ENCODE peak calls at places on chromosome 12, in five cellular contexts. D is SK-N-SH, L is HepG2, T is GM12878, X is K562. V is an unnamed sample.

GRCh38 chr12:32877670-32878459 is 18.7 kb downstream of the PKP2 start:
- DNase-seq in T (no peak), X (no peak), L (no peak), D (peak; percentile 64), V (no peak)

GRCh38 chr12:124633954-124634352 is 66.5 kb upstream of the NCOR2 start:
- DNase-seq in T (no peak), D (no peak), X (no peak), L (no peak), V (no peak)

GRCh38 chr12:30806989-30807694 is 52.4 kb upstream of the CAPRIN2 start:
- DNase-seq in T (peak; percentile 21), D (peak; percentile 61), X (peak; percentile 77), L (peak; percentile 54), V (no peak)

GRCh38 chr12:111753144-111753881 is 13.4 kb upstream of the ALDH2 start:
- DNase-seq in D (peak; percentile 95), X (peak; percentile 74), T (no peak), L (peak; percentile 53), V (peak; percentile 32)

GRCh38 chr12:52155048-52155868 is 36.6 kb downstream of the KRT80 start:
- DNase-seq in T (no peak), L (no peak), X (no peak), D (no peak), V (no peak)

GRCh38 chr12:107801150-107801549 is 26.6 kb downstream of the ASCL4 start:
- DNase-seq in D (no peak), T (no peak), X (no peak), L (no peak), V (no peak)

GRCh38 chr12:19035552-19035951 is 94.0 kb upstream of the PLEKHA5 start:
- DNase-seq in X (no peak), L (no peak), T (no peak), D (no peak), V (no peak)

GRCh38 chr12:132886529-132887477 is 602 bp downstream of the CHFR start:
- DNase-seq in T (no peak), D (no peak), L (peak; percentile 6), X (peak; percentile 40), V (peak; percentile 14)

GRCh38 chr12:113877608-113878007 is 88.5 kb downstream of the RBM19 start:
- DNase-seq in X (no peak), L (no peak), D (no peak), T (no peak), V (no peak)

GRCh38 chr12:119169150-119169549 is 9.6 kb upstream of the HSPB8 start:
- DNase-seq in L (no peak), X (no peak), D (no peak), T (no peak), V (no peak)

GRCh38 chr12:27474344-27474743 is 27.8 kb downstream of the SMCO2 start:
- DNase-seq in L (no peak), T (no peak), D (no peak), X (no peak), V (no peak)

GRCh38 chr12:85835810-85836715 is at the start of gene RASSF9:
- DNase-seq in L (peak; percentile 10), D (no peak), T (no peak), X (no peak), V (no peak)

GRCh38 chr12:95358111-95359083 is 115.6 kb upstream of the METAP2 start:
- DNase-seq in L (no peak), T (no peak), X (no peak), D (no peak), V (no peak)

GRCh38 chr12:111066744-111067437 is 146.5 kb upstream of the MYL2 start:
- DNase-seq in D (no peak), T (no peak), L (no peak), X (peak; percentile 28), V (no peak)

GRCh38 chr12:127485528-127485927 is 781.4 kb upstream of the TMEM132C start:
- DNase-seq in D (no peak), L (no peak), T (no peak), X (no peak), V (no peak)

GRCh38 chr12:86777335-86777734 is 521.1 kb upstream of the MGAT4C start:
- DNase-seq in D (no peak), X (no peak), T (no peak), L (no peak), V (no peak)

GRCh38 chr12:119383206-119383605 is 48.7 kb downstream of the CCDC60 start:
- DNase-seq in X (no peak), L (no peak), T (no peak), D (no peak), V (no peak)

GRCh38 chr12:90205165-90205564 is 496.5 kb upstream of the ATP2B1 start:
- DNase-seq in D (no peak), L (no peak), T (no peak), X (no peak), V (no peak)

GRCh38 chr12:121628037-121628436 is 1.7 kb downstream of the ORAI1 start:
- DNase-seq in X (peak; percentile 65), D (peak; percentile 11), L (no peak), T (no peak), V (peak; percentile 12)

GRCh38 chr12:131783915-131784541 is 44.2 kb upstream of the MMP17 start:
- DNase-seq in X (peak; percentile 35), T (peak; percentile 60), D (no peak), L (no peak), V (no peak)

GRCh38 chr12:112468041-112468440 is 49.3 kb downstream of the PTPN11 start:
- DNase-seq in T (no peak), X (no peak), D (no peak), L (no peak), V (no peak)

GRCh38 chr12:64679487-64679983 is 69.2 kb downstream of the RASSF3 start:
- DNase-seq in D (peak; percentile 52), T (no peak), L (no peak), X (peak; percentile 82), V (no peak)

GRCh38 chr12:113097716-113098427 is 37.7 kb downstream of the RASAL1 start:
- DNase-seq in L (no peak), T (no peak), X (no peak), D (peak; percentile 93), V (no peak)

GRCh38 chr12:92593734-92594402 is 108.9 kb upstream of the PLEKHG7 start:
- DNase-seq in L (peak; percentile 54), X (no peak), D (no peak), T (peak; percentile 96), V (peak; percentile 72)

GRCh38 chr12:120538281-120539156 is 4.4 kb downstream of the RNF10 start:
- DNase-seq in L (peak; percentile 73), X (peak; percentile 34), T (no peak), D (peak; percentile 26), V (peak; percentile 44)
- H3K27ac ChIP-seq in L (peak overlapping the region; percentile 67), X (no peak overlapping the region), T (peak overlapping the region; percentile 76), D (peak overlapping the region; percentile 60), V (peak overlapping the region; percentile 73)

GRCh38 chr12:21336656-21337055 is 1.9 kb upstream of the SLCO1A2 start:
- DNase-seq in T (no peak), X (no peak), L (peak; percentile 29), D (no peak), V (no peak)
- TF ChIP-seq REST in T (no peak), X (no peak), L (no peak), D (no peak), V (no peak)

GRCh38 chr12:71128191-71128590 is 29.6 kb downstream of the TSPAN8 start:
- DNase-seq in X (no peak), L (no peak), D (no peak), T (no peak), V (no peak)
- TF ChIP-seq GABPA in X (no peak), L (no peak), D (no peak), T (no peak), V (no peak)

DNA sequence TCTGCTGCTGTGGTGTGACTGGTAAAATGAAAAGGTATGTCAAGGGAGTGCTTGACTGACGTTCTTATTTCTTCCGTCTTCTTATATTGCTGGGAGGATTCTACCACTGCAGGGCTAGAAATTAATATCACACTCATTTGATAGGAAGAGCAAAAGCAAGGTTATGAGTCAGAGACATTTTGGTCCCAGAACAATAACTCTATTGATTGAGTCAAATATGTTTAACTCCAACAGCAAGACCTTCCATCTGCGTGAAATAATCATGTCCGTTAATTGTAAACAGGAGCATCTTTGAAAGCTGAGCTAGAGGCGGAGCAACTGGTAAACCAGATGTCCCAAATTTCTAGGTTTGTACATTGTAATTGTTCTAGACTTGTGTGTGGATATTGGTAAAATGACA is 1293.6 kb downstream of the AACS start:
- DNase-seq in D (no peak), X (no peak), L (no peak), T (no peak), V (no peak)
- H3K27ac ChIP-seq in D (no peak overlapping the region), X (no peak overlapping the region), L (no peak overlapping the region), T (no peak overlapping the region), V (no peak overlapping the region)

GRCh38 chr12:65715976-65716375 is 108.3 kb upstream of the HMGA2 start:
- DNase-seq in X (no peak), T (no peak), L (no peak), D (no peak), V (no peak)

GRCh38 chr12:65725376-65725775 is 98.9 kb upstream of the HMGA2 start:
- DNase-seq in L (no peak), T (no peak), D (no peak), X (no peak), V (no peak)

GRCh38 chr12:65721541-65722190 is 102.6 kb upstream of the HMGA2 start:
- DNase-seq in D (no peak), X (no peak), L (no peak), T (no peak), V (no peak)

GRCh38 chr12:65720136-65720535 is 104.1 kb upstream of the HMGA2 start:
- DNase-seq in X (no peak), T (no peak), D (no peak), L (no peak), V (no peak)

DNA sequence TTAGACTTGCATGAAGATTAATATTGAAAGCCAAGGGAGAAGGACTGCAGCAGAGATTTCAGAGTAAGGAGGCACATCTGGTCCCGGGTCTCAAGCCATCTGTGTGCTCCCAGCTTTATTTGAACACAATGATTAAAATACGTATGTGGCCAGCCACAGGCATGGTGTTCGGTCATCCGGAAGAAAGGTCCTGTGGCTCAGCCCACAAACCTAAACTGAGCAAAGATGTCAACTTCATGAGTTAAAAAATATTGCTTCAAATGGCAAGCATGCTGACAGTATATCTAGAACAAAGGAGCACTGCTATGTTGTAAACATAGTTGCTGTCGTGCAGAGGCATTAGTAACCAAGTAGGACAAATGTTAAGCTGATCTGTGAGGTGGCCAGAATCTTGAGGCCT is 103.5 kb upstream of the HMGA2 start:
- DNase-seq in L (no peak), X (no peak), T (no peak), D (no peak), V (no peak)
- TF ChIP-seq REST in L (no peak), X (no peak), T (no peak), D (no peak), V (no peak)